ENCODE peak calls at places on chromosomes 5 and 9, in five cellular contexts. Q is progenitor cell of endocrine pancreas, R is HEK293T, I is DMS153, T is lower leg skin. B is an unnamed sample.

GRCh38 chr9:124351672-124352468 is 63.4 kb downstream of the PSMB7 start:
- DNase-seq in T (no peak), I (no peak), Q (no peak), R (no peak), B (no peak)

GRCh38 chr5:6633469-6634326 is 458 bp downstream of the SRD5A1 start:
- DNase-seq in T (no peak), I (no peak), Q (peak; percentile 39), R (peak; percentile 9), B (no peak)

GRCh38 chr5:41281215-41281810 is 68.0 kb upstream of the C6 start:
- DNase-seq in Q (no peak), I (no peak), R (no peak), T (no peak), B (no peak)

GRCh38 chr5:149618581-149619248 is 37.4 kb downstream of the ARHGEF37 start:
- DNase-seq in R (peak; percentile 76), I (no peak), T (no peak), Q (no peak), B (peak; percentile 32)

GRCh38 chr5:58751222-58751621 is 168.3 kb downstream of the RAB3C start:
- DNase-seq in Q (no peak), I (no peak), T (peak; percentile 16), R (no peak), B (no peak)

GRCh38 chr5:59863777-59864176 is 29.7 kb downstream of the PDE4D start:
- DNase-seq in Q (no peak), T (no peak), I (no peak), R (no peak), B (no peak)

GRCh38 chr9:137312852-137313325 is 10.8 kb upstream of the NRARP start:
- DNase-seq in I (no peak), T (no peak), Q (no peak), R (no peak), B (no peak)

GRCh38 chr5:145847499-145848497 is 12.7 kb upstream of the PRELID2 start:
- DNase-seq in R (no peak), T (no peak), Q (no peak), I (no peak), B (no peak)

GRCh38 chr5:93691997-93692396 is 49.4 kb downstream of the POU5F2 start:
- DNase-seq in R (no peak), Q (no peak), I (no peak), T (no peak), B (no peak)

GRCh38 chr5:23257656-23258055 is 249.8 kb upstream of the PRDM9 start:
- DNase-seq in T (no peak), I (no peak), R (no peak), Q (no peak), B (no peak)

GRCh38 chr9:32524558-32525461 is 1.2 kb downstream of the RIGI start:
- DNase-seq in Q (no peak), R (no peak), T (peak; percentile 24), I (peak; percentile 20), B (no peak)

GRCh38 chr5:38666668-38667498 is 110.4 kb upstream of the LIFR start:
- DNase-seq in T (no peak), Q (peak; percentile 12), I (peak; percentile 22), R (peak; percentile 47), B (peak; percentile 37)

GRCh38 chr5:72487151-72487550 is 20.1 kb downstream of the ZNF366 start:
- DNase-seq in T (no peak), Q (no peak), I (no peak), R (no peak), B (no peak)

GRCh38 chr9:110908894-110909293 is 129.4 kb downstream of the LPAR1 start:
- DNase-seq in T (no peak), I (no peak), Q (no peak), R (no peak), B (no peak)

GRCh38 chr9:88535932-88536324 is 950 bp downstream of the NXNL2 start:
- DNase-seq in I (no peak), R (no peak), T (no peak), Q (no peak), B (no peak)

GRCh38 chr5:37888476-37888875 is 48.6 kb upstream of the GDNF start:
- DNase-seq in T (no peak), Q (no peak), I (no peak), R (no peak), B (no peak)

GRCh38 chr5:157651623-157652376 is 438 bp downstream of the SOX30 start:
- DNase-seq in I (peak; percentile 89), R (no peak), T (no peak), Q (no peak), B (no peak)

GRCh38 chr9:91914404-91914803 is 35.6 kb downstream of the ROR2 start:
- DNase-seq in T (no peak), Q (no peak), R (no peak), I (no peak), B (no peak)

GRCh38 chr9:8457814-8458213 is 658.2 kb upstream of the DMAC1 start:
- DNase-seq in T (no peak), R (no peak), I (no peak), Q (no peak), B (no peak)

GRCh38 chr5:1484416-1485319 is 39.1 kb downstream of the LPCAT1 start:
- DNase-seq in R (no peak), Q (no peak), T (no peak), I (no peak), B (no peak)

B was measured in HuH-7.5.